ENCODE peak calls at places on chromosome 1, in four cellular contexts. One of them, this sample, is unnamed.

GRCh38 chr1:7223334-7224080 is 438.3 kb downstream of the CAMTA1 start:
- DNase-seq in left ventricle myocardium inferior: no peak
- DNase-seq in naive thymus-derived CD8-positive, alpha-beta T cell: no peak
- DNase-seq in neural crest cell: no peak
- DNase-seq in this sample: no peak

GRCh38 chr1:6674796-6675195 is 26.8 kb downstream of the DNAJC11 start:
- DNase-seq in left ventricle myocardium inferior: no peak
- DNase-seq in naive thymus-derived CD8-positive, alpha-beta T cell: no peak
- DNase-seq in neural crest cell: no peak
- DNase-seq in this sample: no peak

GRCh38 chr1:235239821-235240220 is 78.8 kb upstream of the RBM34 start:
- DNase-seq in left ventricle myocardium inferior: no peak
- DNase-seq in naive thymus-derived CD8-positive, alpha-beta T cell: no peak
- DNase-seq in neural crest cell: no peak
- DNase-seq in this sample: no peak

GRCh38 chr1:160682983-160683886 is 28.4 kb downstream of the CD48 start:
- DNase-seq in left ventricle myocardium inferior: no peak
- DNase-seq in neural crest cell: no peak
- DNase-seq in naive thymus-derived CD8-positive, alpha-beta T cell: no peak
- DNase-seq in this sample: no peak

GRCh38 chr1:53320646-53321045 is 7.2 kb downstream of the LRP8 start:
- DNase-seq in neural crest cell: no peak
- DNase-seq in left ventricle myocardium inferior: no peak
- DNase-seq in naive thymus-derived CD8-positive, alpha-beta T cell: no peak
- DNase-seq in this sample: no peak

GRCh38 chr1:116855788-116856187 is 53.9 kb upstream of the PTGFRN start:
- DNase-seq in neural crest cell: no peak
- DNase-seq in naive thymus-derived CD8-positive, alpha-beta T cell: no peak
- DNase-seq in left ventricle myocardium inferior: no peak
- DNase-seq in this sample: peak

GRCh38 chr1:43522776-43523480 is 7.8 kb upstream of the PTPRF start:
- DNase-seq in neural crest cell: no peak
- DNase-seq in left ventricle myocardium inferior: no peak
- DNase-seq in naive thymus-derived CD8-positive, alpha-beta T cell: no peak
- DNase-seq in this sample: no peak

GRCh38 chr1:100835866-100836842 is 58.5 kb downstream of the EXTL2 start:
- DNase-seq in naive thymus-derived CD8-positive, alpha-beta T cell: no peak
- DNase-seq in neural crest cell: no peak
- DNase-seq in left ventricle myocardium inferior: no peak
- DNase-seq in this sample: no peak

GRCh38 chr1:152983743-152984142 is at the start of gene SPRR1A:
- DNase-seq in naive thymus-derived CD8-positive, alpha-beta T cell: no peak
- DNase-seq in neural crest cell: no peak
- DNase-seq in left ventricle myocardium inferior: no peak
- DNase-seq in this sample: no peak

GRCh38 chr1:214685906-214686305 is 82.9 kb downstream of the CENPF start:
- DNase-seq in naive thymus-derived CD8-positive, alpha-beta T cell: no peak
- DNase-seq in neural crest cell: no peak
- DNase-seq in left ventricle myocardium inferior: no peak
- DNase-seq in this sample: no peak

GRCh38 chr1:51518730-51519047 is 377 bp downstream of the EPS15 start:
- DNase-seq in left ventricle myocardium inferior: peak
- DNase-seq in naive thymus-derived CD8-positive, alpha-beta T cell: no peak
- DNase-seq in neural crest cell: no peak
- DNase-seq in this sample: no peak

GRCh38 chr1:170929835-170930554 is 5.3 kb upstream of the MROH9 start:
- DNase-seq in neural crest cell: no peak
- DNase-seq in naive thymus-derived CD8-positive, alpha-beta T cell: peak
- DNase-seq in left ventricle myocardium inferior: no peak
- DNase-seq in this sample: peak

GRCh38 chr1:8422439-8423133 is 104.7 kb downstream of the SLC45A1 start:
- DNase-seq in left ventricle myocardium inferior: no peak
- DNase-seq in naive thymus-derived CD8-positive, alpha-beta T cell: peak
- DNase-seq in neural crest cell: no peak
- DNase-seq in this sample: peak

GRCh38 chr1:3023994-3024393 is 2.7 kb downstream of the ACTRT2 start:
- DNase-seq in naive thymus-derived CD8-positive, alpha-beta T cell: no peak
- DNase-seq in left ventricle myocardium inferior: no peak
- DNase-seq in neural crest cell: no peak
- DNase-seq in this sample: no peak

GRCh38 chr1:94832446-94832845 is 12.3 kb downstream of the SLC44A3 start:
- DNase-seq in naive thymus-derived CD8-positive, alpha-beta T cell: no peak
- DNase-seq in left ventricle myocardium inferior: no peak
- DNase-seq in neural crest cell: no peak
- DNase-seq in this sample: no peak

GRCh38 chr1:192474080-192474683 is 101.4 kb upstream of the RGS1 start:
- DNase-seq in left ventricle myocardium inferior: no peak
- DNase-seq in neural crest cell: peak
- DNase-seq in naive thymus-derived CD8-positive, alpha-beta T cell: peak
- DNase-seq in this sample: no peak

GRCh38 chr1:38018864-38019343 is 6.4 kb downstream of the UTP11 start:
- DNase-seq in naive thymus-derived CD8-positive, alpha-beta T cell: peak
- DNase-seq in left ventricle myocardium inferior: no peak
- DNase-seq in neural crest cell: no peak
- DNase-seq in this sample: no peak

GRCh38 chr1:44812822-44813543 is 4.7 kb downstream of the BTBD19 start:
- DNase-seq in left ventricle myocardium inferior: peak
- DNase-seq in neural crest cell: no peak
- DNase-seq in naive thymus-derived CD8-positive, alpha-beta T cell: no peak
- DNase-seq in this sample: no peak

GRCh38 chr1:100009458-100009857 is 39.7 kb downstream of the SLC35A3 start:
- DNase-seq in left ventricle myocardium inferior: no peak
- DNase-seq in naive thymus-derived CD8-positive, alpha-beta T cell: no peak
- DNase-seq in neural crest cell: no peak
- DNase-seq in this sample: no peak

GRCh38 chr1:230648114-230648513 is 5.8 kb downstream of the COG2 start:
- DNase-seq in left ventricle myocardium inferior: no peak
- DNase-seq in naive thymus-derived CD8-positive, alpha-beta T cell: no peak
- DNase-seq in neural crest cell: no peak
- DNase-seq in this sample: no peak

GRCh38 chr1:85091647-85092295 is 43.5 kb upstream of the MCOLN3 start:
- DNase-seq in naive thymus-derived CD8-positive, alpha-beta T cell: peak
- DNase-seq in neural crest cell: no peak
- DNase-seq in left ventricle myocardium inferior: no peak
- DNase-seq in this sample: no peak

GRCh38 chr1:4468386-4468785 is 186.0 kb upstream of the AJAP1 start:
- DNase-seq in left ventricle myocardium inferior: no peak
- DNase-seq in neural crest cell: no peak
- DNase-seq in naive thymus-derived CD8-positive, alpha-beta T cell: no peak
- DNase-seq in this sample: no peak

GRCh38 chr1:170530972-170531757 is 801 bp upstream of the GORAB start:
- DNase-seq in neural crest cell: no peak
- DNase-seq in naive thymus-derived CD8-positive, alpha-beta T cell: no peak
- DNase-seq in left ventricle myocardium inferior: no peak
- DNase-seq in this sample: no peak

GRCh38 chr1:36641776-36642175 is 159.1 kb upstream of the CSF3R start:
- DNase-seq in neural crest cell: no peak
- DNase-seq in naive thymus-derived CD8-positive, alpha-beta T cell: no peak
- DNase-seq in left ventricle myocardium inferior: no peak
- DNase-seq in this sample: no peak

GRCh38 chr1:179794669-179795068 is 51.6 kb downstream of the FAM163A start:
- DNase-seq in neural crest cell: no peak
- DNase-seq in left ventricle myocardium inferior: no peak
- DNase-seq in naive thymus-derived CD8-positive, alpha-beta T cell: no peak
- DNase-seq in this sample: no peak

GRCh38 chr1:184389446-184389845 is 2.6 kb downstream of the C1orf21 start:
- DNase-seq in neural crest cell: no peak
- DNase-seq in left ventricle myocardium inferior: no peak
- DNase-seq in naive thymus-derived CD8-positive, alpha-beta T cell: no peak
- DNase-seq in this sample: no peak

GRCh38 chr1:14929547-14930223 is 223.9 kb upstream of the TMEM51 start:
- DNase-seq in naive thymus-derived CD8-positive, alpha-beta T cell: no peak
- DNase-seq in left ventricle myocardium inferior: no peak
- DNase-seq in neural crest cell: no peak
- DNase-seq in this sample: no peak

GRCh38 chr1:2636733-2637132 is 3.9 kb upstream of the MMEL1 start:
- DNase-seq in left ventricle myocardium inferior: no peak
- DNase-seq in neural crest cell: no peak
- DNase-seq in naive thymus-derived CD8-positive, alpha-beta T cell: no peak
- DNase-seq in this sample: no peak

This sample was measured in nephron progenitor cell.